ENCODE peak calls at places on chromosomes 5 and 9, in ten cellular contexts. G is GM12865, A is HFF-Myc, R is body of pancreas, M is fibroblast of lung, Z is heart left ventricle, U is thoracic aorta, H is stomach, V is heart right ventricle, J is choroid plexus epithelial cell. W is an unnamed sample.

GRCh38 chr5:95068303-95068702 is 216.6 kb downstream of the MCTP1 start:
- DNase-seq in R (no peak), J (no peak), G (no peak), A (no peak), Z (no peak), M (no peak), U (no peak), V (no peak), H (no peak), W (no peak)

GRCh38 chr9:70600479-70600878 is 186.0 kb upstream of the KLF9 start:
- DNase-seq in J (peak; percentile 89), A (no peak), U (no peak), G (no peak), Z (peak; percentile 40), R (no peak), V (no peak), H (no peak), M (peak; percentile 90), W (peak; percentile 90)

GRCh38 chr9:36535106-36535505 is 37.6 kb upstream of the MELK start:
- DNase-seq in M (no peak), V (no peak), Z (no peak), J (no peak), R (no peak), G (no peak), H (no peak), U (no peak), A (no peak), W (no peak)

GRCh38 chr5:66516535-66516934 is 79.7 kb upstream of the MAST4 start:
- DNase-seq in U (no peak), J (no peak), A (no peak), V (no peak), Z (no peak), H (no peak), M (no peak), G (no peak), R (no peak), W (no peak)

GRCh38 chr9:88782931-88783451 is 208.3 kb upstream of the S1PR3 start:
- DNase-seq in V (no peak), J (no peak), G (no peak), A (no peak), U (no peak), R (no peak), H (no peak), Z (no peak), M (no peak), W (no peak)

GRCh38 chr5:142569905-142570304 is 116.0 kb downstream of the FGF1 start:
- DNase-seq in M (no peak), G (no peak), Z (no peak), J (no peak), U (no peak), R (no peak), V (no peak), A (no peak), H (no peak), W (no peak)

GRCh38 chr5:171838066-171838465 is 52.4 kb downstream of the SMIM23 start:
- DNase-seq in V (no peak), R (no peak), J (no peak), A (no peak), M (no peak), Z (no peak), H (no peak), U (no peak), G (no peak), W (no peak)

GRCh38 chr5:158873115-158873514 is 226.6 kb downstream of the EBF1 start:
- DNase-seq in J (no peak), H (no peak), M (no peak), R (no peak), G (no peak), Z (no peak), A (no peak), V (no peak), U (no peak), W (no peak)

DNA sequence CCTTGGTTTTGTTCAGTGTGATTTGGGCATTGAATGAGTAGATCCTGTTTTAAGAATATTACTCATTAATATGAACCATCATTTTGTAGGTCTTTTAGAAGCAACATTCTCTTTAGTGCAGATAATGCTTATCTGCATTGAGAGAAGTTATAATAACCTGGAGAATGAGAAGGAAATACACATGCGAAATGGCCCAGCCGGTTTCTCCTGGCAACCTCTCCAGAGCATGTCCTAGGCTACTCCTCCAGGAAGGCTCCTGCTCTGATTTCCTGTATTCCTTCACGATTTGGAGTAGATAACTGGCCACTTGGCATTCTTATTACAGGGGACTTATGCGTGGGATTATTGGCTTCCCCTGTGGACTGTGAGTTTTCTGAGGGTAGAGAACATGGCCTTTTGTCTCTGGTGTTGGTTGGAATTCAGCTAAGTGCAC is 12.6 kb downstream of the DAPK1 start:
- DNase-seq in A (no peak), H (no peak), U (no peak), J (no peak), G (no peak), V (no peak), M (no peak), Z (no peak), R (no peak), W (no peak)
- H3K4me3 ChIP-seq in A (no peak overlapping the region), H (no peak overlapping the region), U (no peak overlapping the region), J (no peak overlapping the region), G (no peak overlapping the region), V (no peak overlapping the region), M (no peak overlapping the region), Z (no peak overlapping the region), R (no peak overlapping the region), W (no peak overlapping the region)

DNA sequence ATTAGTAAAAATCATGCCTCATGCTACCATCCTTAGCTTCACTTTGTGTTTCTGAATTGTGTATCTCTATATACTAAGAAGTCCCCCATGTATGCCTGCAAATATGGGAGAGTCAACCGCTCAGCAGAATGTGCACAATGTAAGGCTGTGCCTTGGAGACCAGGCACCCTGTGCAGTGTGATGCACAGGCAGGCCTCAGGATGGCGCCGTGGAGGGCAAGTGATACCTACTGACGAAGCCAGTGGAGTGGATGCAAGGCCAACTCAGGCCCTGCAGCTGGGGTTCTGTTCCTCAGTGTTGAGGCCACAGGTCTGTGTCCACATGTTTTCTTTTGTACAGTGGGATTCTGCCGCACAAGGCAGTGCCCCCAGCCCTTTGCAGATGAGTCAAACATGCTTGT is 28.4 kb downstream of the SYK start:
- DNase-seq in V (no peak), H (no peak), Z (no peak), M (no peak), R (no peak), U (no peak), J (no peak), G (no peak), A (no peak), W (no peak)
- TF ChIP-seq CTCF in V (no peak), H (no peak), Z (no peak), M (no peak), R (no peak), U (no peak), J (no peak), G (peak; percentile 0), A (no peak), W (no peak)

GRCh38 chr9:137234758-137235423 is 4.2 kb downstream of the SLC34A3 start:
- DNase-seq in R (no peak), A (no peak), V (no peak), Z (no peak), M (no peak), G (no peak), J (no peak), H (no peak), U (no peak), W (no peak)

GRCh38 chr9:137236936-137237421 is 4.1 kb upstream of the TUBB4B start:
- DNase-seq in Z (no peak), M (no peak), H (no peak), R (no peak), V (no peak), A (no peak), U (no peak), G (no peak), J (no peak), W (no peak)

GRCh38 chr9:137235424-137236237 is 4.9 kb downstream of the SLC34A3 start:
- DNase-seq in J (no peak), Z (no peak), H (no peak), M (no peak), G (no peak), A (no peak), R (no peak), V (no peak), U (no peak), W (no peak)

GRCh38 chr9:137237759-137238726 is 3.0 kb upstream of the TUBB4B start:
- DNase-seq in V (no peak), Z (no peak), H (no peak), U (no peak), R (peak; percentile 60), A (no peak), G (no peak), J (no peak), M (no peak), W (no peak)

GRCh38 chr9:137236238-137236935 is 4.7 kb upstream of the TUBB4B start:
- DNase-seq in U (peak; percentile 45), G (peak; percentile 91), H (peak; percentile 93), J (peak; percentile 81), V (peak; percentile 88), A (peak; percentile 26), M (peak; percentile 62), R (peak; percentile 91), Z (peak; percentile 86), W (peak; percentile 72)
- H3K4me3 ChIP-seq in U (peak overlapping the region; percentile 32), G (no peak overlapping the region), H (peak overlapping the region; percentile 34), J (no peak overlapping the region), V (peak overlapping the region; percentile 9), A (no peak overlapping the region), M (no peak overlapping the region), R (no peak overlapping the region), Z (peak overlapping the region; percentile 32), W (no peak overlapping the region)

GRCh38 chr9:93035106-93035660 is 23.3 kb upstream of the SUSD3 start:
- DNase-seq in U (no peak), V (no peak), J (no peak), G (no peak), A (no peak), H (no peak), R (no peak), Z (no peak), M (no peak), W (no peak)

GRCh38 chr9:93036887-93037475 is 21.5 kb upstream of the SUSD3 start:
- DNase-seq in H (no peak), G (no peak), M (no peak), J (no peak), V (no peak), R (no peak), A (no peak), U (no peak), Z (no peak), W (no peak)

GRCh38 chr9:93037476-93037971 is 21.0 kb upstream of the SUSD3 start:
- DNase-seq in J (no peak), V (no peak), A (no peak), M (no peak), H (no peak), R (no peak), U (no peak), Z (no peak), G (no peak), W (no peak)

GRCh38 chr9:93033541-93033940 is 25.0 kb upstream of the SUSD3 start:
- DNase-seq in H (no peak), J (peak; percentile 29), M (no peak), V (no peak), U (no peak), R (no peak), A (no peak), Z (no peak), G (no peak), W (peak; percentile 7)

DNA sequence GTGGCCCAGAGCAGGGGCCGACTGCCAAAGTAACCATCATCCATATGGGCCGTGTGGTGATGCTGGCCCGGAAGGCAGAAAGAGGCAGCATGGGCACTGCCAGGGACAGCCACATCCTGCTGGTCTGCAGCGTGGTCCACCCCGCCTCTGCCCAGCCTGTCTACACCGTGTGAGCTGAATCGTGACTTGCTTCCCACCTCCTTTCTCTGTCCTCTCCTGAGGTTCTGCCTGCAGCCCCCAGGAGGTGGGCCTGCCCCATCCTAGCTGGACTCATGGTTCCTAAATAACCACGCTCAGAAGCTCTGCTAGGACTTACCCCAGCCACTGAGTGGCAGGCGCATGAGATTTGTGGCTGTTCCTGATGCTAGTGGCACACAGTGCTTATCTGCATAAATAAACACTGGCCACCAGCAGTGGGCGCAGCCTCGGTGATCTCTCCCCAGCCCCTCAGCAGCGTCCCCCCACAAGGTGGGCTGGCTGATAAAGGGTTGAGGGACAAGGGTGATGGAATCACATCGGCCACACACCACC is 22.6 kb upstream of the SUSD3 start:
- DNase-seq in G (no peak), M (no peak), V (no peak), R (no peak), Z (no peak), A (no peak), U (no peak), J (no peak), H (no peak), W (no peak)
- TF ChIP-seq CTCF in G (no peak), M (no peak), V (no peak), R (no peak), Z (no peak), A (no peak), U (no peak), J (peak; percentile 10), H (no peak), W (no peak)

W was measured in fibroblast of villous mesenchyme.